ENCODE peak calls at places on chromosomes 6 and 20, in nine cellular contexts. G is cardiac fibroblast, U is skeletal muscle cell, Z is fibroblast of the aortic adventitia, F is aorta, I is astrocyte, W is neuronal stem cell, O is ovary, A is GM12865. E is an unnamed sample.

GRCh38 chr6:13101409-13101808 is 226.9 kb downstream of the TBC1D7 start:
- DNase-seq in G (no peak), U (no peak), Z (no peak), F (no peak), I (no peak), W (no peak), O (no peak), A (no peak), E (no peak)

GRCh38 chr6:42088101-42088591 is 37.8 kb downstream of the TAF8 start:
- DNase-seq in G (peak; percentile 45), U (no peak), Z (peak; percentile 22), F (no peak), I (peak; percentile 41), W (no peak), O (no peak), A (no peak), E (no peak)

GRCh38 chr20:58553841-58554240 is 38.6 kb upstream of the APCDD1L start:
- DNase-seq in G (no peak), U (peak; percentile 75), Z (peak; percentile 74), F (peak; percentile 64), I (peak; percentile 75), W (no peak), O (peak; percentile 55), A (no peak), E (no peak)

GRCh38 chr20:2542361-2542760 is 6.0 kb downstream of the TMC2 start:
- DNase-seq in G (no peak), U (no peak), Z (no peak), F (no peak), I (no peak), W (no peak), O (no peak), A (no peak), E (no peak)

GRCh38 chr6:103672169-103672568 is 1187.5 kb downstream of the HACE1 start:
- DNase-seq in G (peak; percentile 41), U (no peak), Z (no peak), F (no peak), I (no peak), W (no peak), O (no peak), A (no peak), E (no peak)

GRCh38 chr6:118391086-118391485 is 157.0 kb upstream of the PLN start:
- DNase-seq in G (peak; percentile 9), U (no peak), Z (no peak), F (no peak), I (peak; percentile 16), W (no peak), O (no peak), A (no peak), E (no peak)

GRCh38 chr6:15384901-15385300 is 139.0 kb downstream of the JARID2 start:
- DNase-seq in G (no peak), U (no peak), Z (no peak), F (no peak), I (no peak), W (no peak), O (no peak), A (no peak), E (no peak)

GRCh38 chr20:17967595-17968365 is 814 bp downstream of the SNX5 start:
- DNase-seq in G (peak; percentile 47), U (no peak), Z (peak; percentile 66), F (no peak), I (peak; percentile 53), W (no peak), O (no peak), A (no peak), E (no peak)

GRCh38 chr6:101351173-101351572 is 42.3 kb upstream of the GRIK2 start:
- DNase-seq in G (no peak), U (no peak), Z (no peak), F (no peak), I (no peak), W (no peak), O (no peak), A (no peak), E (no peak)

GRCh38 chr6:55276745-55277627 is 50.3 kb upstream of the GFRAL start:
- DNase-seq in G (peak; percentile 81), U (peak; percentile 38), Z (peak; percentile 72), F (no peak), I (peak; percentile 44), W (peak; percentile 61), O (peak; percentile 20), A (peak; percentile 62), E (no peak)
- H3K4me3 ChIP-seq in G (no peak overlapping the region), U (no peak overlapping the region), Z (no peak overlapping the region), F (no peak overlapping the region), I (no peak overlapping the region), W (no peak overlapping the region), O (no peak overlapping the region), A (no peak overlapping the region), E (no peak overlapping the region)

DNA sequence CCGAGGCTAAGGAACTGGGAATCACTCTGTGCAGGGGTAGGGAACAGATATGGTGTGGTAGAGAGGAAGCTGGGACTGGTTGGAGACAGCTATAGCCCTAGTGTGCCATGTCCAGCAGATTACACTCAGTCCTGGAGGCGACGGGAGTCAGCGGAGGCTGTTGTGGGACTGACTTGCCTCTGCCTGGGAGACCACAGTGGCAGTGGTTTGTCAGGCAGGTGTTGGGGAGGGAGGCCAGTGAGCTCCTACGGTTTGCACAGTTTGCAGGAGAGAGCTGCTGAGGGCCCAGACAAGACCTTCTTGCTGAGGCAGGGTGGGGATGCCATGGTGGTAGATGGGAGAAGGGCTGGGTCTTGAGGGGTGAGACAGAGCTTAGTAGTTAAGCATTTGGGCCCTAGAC is 4.9 kb downstream of the PLCG1 start:
- DNase-seq in G (no peak), U (no peak), Z (no peak), F (no peak), I (no peak), W (no peak), O (no peak), A (no peak), E (no peak)
- H3K4me3 ChIP-seq in G (no peak overlapping the region), U (no peak overlapping the region), Z (no peak overlapping the region), F (no peak overlapping the region), I (no peak overlapping the region), W (no peak overlapping the region), O (no peak overlapping the region), A (no peak overlapping the region), E (no peak overlapping the region)

GRCh38 chr20:36153754-36154695 is 515 bp upstream of the EPB41L1 start:
- DNase-seq in G (peak; percentile 55), U (no peak), Z (peak; percentile 57), F (peak; percentile 92), I (peak; percentile 51), W (peak; percentile 62), O (peak; percentile 84), A (no peak), E (peak; percentile 95)

GRCh38 chr20:36157610-36158009 is 3.1 kb downstream of the EPB41L1 start:
- DNase-seq in G (no peak), U (no peak), Z (no peak), F (no peak), I (no peak), W (no peak), O (no peak), A (no peak), E (no peak)

GRCh38 chr20:36154696-36155628 is at the start of gene EPB41L1:
- DNase-seq in G (no peak), U (no peak), Z (peak; percentile 37), F (peak; percentile 57), I (no peak), W (no peak), O (peak; percentile 53), A (no peak), E (no peak)

GRCh38 chr20:36155629-36155971 is 1.1 kb downstream of the EPB41L1 start:
- DNase-seq in G (no peak), U (no peak), Z (no peak), F (no peak), I (no peak), W (no peak), O (no peak), A (no peak), E (no peak)

DNA sequence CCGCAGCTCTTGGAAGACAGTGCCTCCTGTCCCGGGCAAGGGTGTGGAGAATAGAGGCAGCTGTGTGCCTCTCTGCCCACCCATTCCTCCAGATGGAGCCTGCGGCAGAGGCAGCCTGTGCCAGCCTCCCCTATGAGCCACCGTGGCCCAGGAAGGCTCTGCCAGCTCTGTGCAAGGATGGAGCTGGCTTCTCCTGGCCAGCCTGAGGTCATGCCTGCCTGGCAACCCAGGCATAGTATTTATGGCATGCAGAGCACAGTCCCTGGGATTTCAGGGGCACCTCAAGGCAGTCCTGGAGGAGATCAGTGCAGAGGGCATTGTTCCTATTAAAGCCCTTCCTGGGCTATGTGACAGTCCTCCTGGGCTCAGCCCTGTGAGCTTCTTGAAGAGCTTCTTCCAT is 1.5 kb downstream of the EPB41L1 start:
- DNase-seq in G (no peak), U (no peak), Z (no peak), F (no peak), I (no peak), W (no peak), O (no peak), A (no peak), E (no peak)
- H3K4me3 ChIP-seq in G (no peak overlapping the region), U (no peak overlapping the region), Z (no peak overlapping the region), F (no peak overlapping the region), I (no peak overlapping the region), W (peak overlapping the region; percentile 0), O (no peak overlapping the region), A (no peak overlapping the region), E (no peak overlapping the region)

GRCh38 chr20:43188234-43188653 is 1.5 kb downstream of the PTPRT start:
- DNase-seq in G (no peak), U (no peak), Z (no peak), F (no peak), I (no peak), W (no peak), O (no peak), A (no peak), E (no peak)

GRCh38 chr20:43188861-43189613 is 669 bp downstream of the PTPRT start:
- DNase-seq in G (peak; percentile 2), U (no peak), Z (no peak), F (no peak), I (no peak), W (no peak), O (no peak), A (no peak), E (no peak)

GRCh38 chr20:43186312-43186711 is 3.4 kb downstream of the PTPRT start:
- DNase-seq in G (no peak), U (no peak), Z (no peak), F (no peak), I (no peak), W (no peak), O (no peak), A (no peak), E (no peak)

GRCh38 chr20:43185901-43186300 is 3.8 kb downstream of the PTPRT start:
- DNase-seq in G (no peak), U (no peak), Z (no peak), F (no peak), I (no peak), W (no peak), O (no peak), A (no peak), E (no peak)

DNA sequence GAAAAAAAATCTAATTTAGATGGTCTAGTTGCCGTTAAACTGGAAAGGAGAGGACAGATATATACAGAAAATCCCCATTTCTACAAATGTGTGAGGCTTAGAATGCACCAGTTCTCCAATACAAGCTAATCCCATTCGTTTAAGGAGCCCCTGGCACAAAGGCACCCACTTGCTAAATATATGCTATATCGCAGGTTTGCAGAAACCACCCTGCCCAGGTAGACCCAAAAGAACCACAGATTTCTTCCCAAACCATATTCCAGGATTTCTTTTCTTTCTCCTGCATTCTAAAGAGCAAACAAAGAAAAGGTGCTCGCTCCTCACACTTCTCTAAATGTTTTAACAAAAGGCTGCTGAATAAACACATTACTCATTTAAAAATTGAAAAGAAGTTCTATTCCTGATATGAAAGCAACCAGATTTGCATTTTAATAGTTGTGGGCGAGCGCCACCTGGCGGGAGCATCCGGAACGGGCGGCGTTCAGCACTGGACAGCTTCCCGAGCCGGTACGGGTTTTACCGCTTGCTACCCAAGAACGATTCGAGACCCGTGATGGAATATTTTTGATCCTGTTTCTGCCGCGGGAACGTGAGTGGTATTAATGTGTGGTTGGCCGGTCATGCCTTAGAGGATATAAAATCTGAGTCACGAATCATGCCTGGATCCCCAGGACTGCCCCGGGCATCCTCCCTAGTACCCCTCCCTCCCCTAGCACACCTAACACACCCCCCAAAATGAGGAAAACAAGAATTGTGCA is 2.1 kb downstream of the PTPRT start:
- DNase-seq in G (peak; percentile 72), U (peak; percentile 6), Z (peak; percentile 65), F (peak; percentile 70), I (peak; percentile 8), W (peak; percentile 70), O (peak; percentile 51), A (peak; percentile 67), E (peak; percentile 59)
- H3K4me3 ChIP-seq in G (no peak overlapping the region), U (no peak overlapping the region), Z (no peak overlapping the region), F (peak overlapping the region; percentile 8), I (no peak overlapping the region), W (no peak overlapping the region), O (no peak overlapping the region), A (no peak overlapping the region), E (no peak overlapping the region)